ENCODE peak calls at places on chromosomes 6 and 20, in eight cellular contexts. J, H, Y, S, F, N, Z and V are unnamed samples.

GRCh38 chr20:8361008-8361652 is 229.1 kb downstream of the PLCB1 start:
- DNase-seq in Y (no peak), S (peak; percentile 1), F (peak; percentile 63), J (no peak), N (no peak), Z (peak; percentile 8), H (peak; percentile 17), V (no peak)

GRCh38 chr20:18615020-18615652 is 27.3 kb downstream of the DTD1 start:
- DNase-seq in J (no peak), S (no peak), F (no peak), H (no peak), Z (no peak), N (no peak), Y (no peak), V (no peak)

GRCh38 chr6:35024601-35025054 is 116.5 kb downstream of the TCP11 start:
- DNase-seq in S (peak; percentile 25), F (peak; percentile 85), Y (peak; percentile 52), Z (peak; percentile 40), N (no peak), H (no peak), J (no peak), V (no peak)

GRCh38 chr6:34157851-34158250 is 12.0 kb upstream of the GRM4 start:
- DNase-seq in S (no peak), Y (no peak), Z (no peak), F (no peak), H (no peak), N (peak; percentile 17), J (no peak), V (no peak)

GRCh38 chr20:11981366-11981947 is 63.8 kb downstream of the BTBD3 start:
- DNase-seq in J (no peak), F (no peak), N (no peak), H (no peak), Z (no peak), S (no peak), Y (no peak), V (no peak)

GRCh38 chr20:23637282-23638221 is at the start of gene CST3:
- DNase-seq in S (peak; percentile 85), N (no peak), H (peak; percentile 31), J (no peak), Z (peak; percentile 91), F (peak; percentile 94), Y (peak; percentile 92), V (peak; percentile 73)

GRCh38 chr6:170295519-170296422 is 4.9 kb upstream of the DLL1 start:
- DNase-seq in Z (no peak), F (no peak), N (peak; percentile 80), H (peak; percentile 60), Y (peak; percentile 62), J (peak; percentile 85), S (no peak), V (no peak)

GRCh38 chr6:53857318-53858094 is 62.7 kb downstream of the LRRC1 start:
- DNase-seq in Y (no peak), F (no peak), S (no peak), Z (no peak), J (no peak), N (no peak), H (no peak), V (no peak)

GRCh38 chr6:130843575-130844320 is 16.5 kb downstream of the SMLR1 start:
- DNase-seq in S (peak; percentile 22), N (no peak), H (no peak), J (peak; percentile 51), F (no peak), Z (peak; percentile 44), Y (no peak), V (no peak)

GRCh38 chr20:8860011-8860495 is 208.8 kb upstream of the PLCB4 start:
- DNase-seq in Z (peak; percentile 88), H (no peak), S (peak; percentile 98), N (no peak), J (no peak), F (no peak), Y (no peak), V (no peak)

GRCh38 chr6:50305660-50306059 is 255.9 kb upstream of the DEFB112 start:
- DNase-seq in N (no peak), H (no peak), Y (no peak), J (no peak), F (no peak), S (no peak), Z (no peak), V (no peak)

GRCh38 chr6:53896237-53896636 is 101.4 kb downstream of the LRRC1 start:
- DNase-seq in J (no peak), F (no peak), S (peak; percentile 30), Y (no peak), H (no peak), Z (peak; percentile 21), N (no peak), V (no peak)

GRCh38 chr6:7033202-7033601 is 74.6 kb upstream of the RREB1 start:
- DNase-seq in S (no peak), F (no peak), Z (no peak), H (no peak), J (no peak), Y (no peak), N (no peak), V (no peak)

GRCh38 chr6:56866917-56867522 is 87.9 kb upstream of the BEND6 start:
- DNase-seq in F (no peak), J (no peak), Y (no peak), S (peak; percentile 43), N (no peak), Z (peak; percentile 77), H (no peak), V (no peak)

GRCh38 chr6:5763407-5763806 is 243.3 kb downstream of the NRN1 start:
- DNase-seq in Y (no peak), N (no peak), H (no peak), F (no peak), S (peak; percentile 1), J (no peak), Z (no peak), V (no peak)

GRCh38 chr6:132445201-132445951 is 44.1 kb upstream of the MOXD1 start:
- DNase-seq in J (no peak), F (no peak), N (no peak), Y (no peak), S (peak; percentile 94), H (no peak), Z (peak; percentile 32), V (no peak)

GRCh38 chr6:3228791-3229565 is 1.5 kb upstream of the TUBB2B start:
- DNase-seq in N (peak; percentile 74), Z (no peak), J (peak; percentile 50), S (no peak), Y (no peak), F (no peak), H (peak; percentile 18), V (no peak)

GRCh38 chr20:32483351-32484220 is 101.5 kb downstream of the NOL4L start:
- DNase-seq in S (peak; percentile 76), N (peak; percentile 90), H (peak; percentile 66), J (peak; percentile 64), Y (no peak), Z (peak; percentile 77), F (peak; percentile 83), V (peak; percentile 64)

GRCh38 chr6:105793132-105793531 is 293.0 kb upstream of the PRDM1 start:
- DNase-seq in F (no peak), Y (no peak), S (no peak), J (peak; percentile 57), Z (no peak), N (no peak), H (no peak), V (no peak)

GRCh38 chr6:26555505-26556262 is 17.5 kb downstream of the HMGN4 start:
- DNase-seq in J (peak; percentile 33), Z (no peak), S (no peak), H (no peak), F (no peak), Y (no peak), N (no peak), V (no peak)

GRCh38 chr6:13687917-13688351 is 23.7 kb downstream of the RANBP9 start:
- DNase-seq in N (peak; percentile 72), Y (no peak), H (no peak), F (no peak), S (no peak), J (no peak), Z (no peak), V (no peak)

GRCh38 chr6:37048851-37049734 is 43.6 kb downstream of the FGD2 start:
- DNase-seq in S (peak; percentile 16), H (peak; percentile 74), Z (peak; percentile 93), J (peak; percentile 79), F (no peak), Y (peak; percentile 50), N (peak; percentile 90), V (no peak)

GRCh38 chr6:107539409-107539808 is 49.5 kb downstream of the SOBP start:
- DNase-seq in Z (no peak), S (peak; percentile 35), H (no peak), N (no peak), F (no peak), Y (no peak), J (no peak), V (no peak)

GRCh38 chr6:168615837-168616236 is 174.9 kb downstream of the SMOC2 start:
- DNase-seq in F (no peak), H (no peak), J (no peak), Y (no peak), Z (no peak), N (no peak), S (no peak), V (no peak)

GRCh38 chr6:56047931-56048520 is 172.6 kb upstream of the BMP5 start:
- DNase-seq in F (no peak), Y (no peak), N (no peak), H (no peak), Z (no peak), J (no peak), S (no peak), V (no peak)

GRCh38 chr6:14320342-14320741 is 202.8 kb downstream of the CD83 start:
- DNase-seq in H (no peak), S (no peak), N (no peak), Z (no peak), Y (no peak), J (no peak), F (no peak), V (no peak)

GRCh38 chr6:75171151-75171550 is 34.7 kb downstream of the COL12A1 start:
- DNase-seq in H (no peak), Y (no peak), J (no peak), Z (no peak), S (no peak), F (no peak), N (no peak), V (no peak)